ENCODE peak calls at places on chromosome 10, in seven cellular contexts. D, Z, J, R, L, I and T are unnamed samples.

GRCh38 chr10:96747734-96748550 is 27.6 kb upstream of the PIK3AP1 start:
- DNase-seq in D (no peak), Z (no peak), J (no peak), R (no peak), L (peak), I (no peak), T (peak)

GRCh38 chr10:121900443-121901174 is 27.2 kb downstream of the ATE1 start:
- DNase-seq in D (peak), Z (peak), J (peak), R (no peak), L (peak), I (no peak), T (peak)

GRCh38 chr10:132859084-132859855 is 73.3 kb upstream of the NKX6-2 start:
- DNase-seq in D (no peak), Z (no peak), J (no peak), R (peak), L (no peak), I (no peak), T (no peak)

GRCh38 chr10:67803588-67804394 is 34.2 kb downstream of the DNAJC12 start:
- DNase-seq in D (no peak), Z (no peak), J (no peak), R (no peak), L (no peak), I (no peak), T (no peak)

GRCh38 chr10:130745831-130746230 is 565.7 kb downstream of the TCERG1L start:
- DNase-seq in D (no peak), Z (no peak), J (no peak), R (no peak), L (no peak), I (no peak), T (no peak)

GRCh38 chr10:99828464-99828863 is 46.0 kb downstream of the ABCC2 start:
- DNase-seq in D (no peak), Z (no peak), J (no peak), R (no peak), L (peak), I (no peak), T (no peak)

GRCh38 chr10:17075510-17075909 is 54.1 kb downstream of the CUBN start:
- DNase-seq in D (no peak), Z (no peak), J (peak), R (no peak), L (peak), I (no peak), T (no peak)

GRCh38 chr10:128286413-128287097 is 160.3 kb upstream of the MKI67 start:
- DNase-seq in D (no peak), Z (peak), J (no peak), R (no peak), L (no peak), I (no peak), T (no peak)

GRCh38 chr10:127118024-127118423 is 78.4 kb downstream of the INSYN2A start:
- DNase-seq in D (no peak), Z (no peak), J (no peak), R (no peak), L (no peak), I (no peak), T (no peak)

GRCh38 chr10:44886966-44887365 is 24.2 kb upstream of the TMEM72 start:
- DNase-seq in D (no peak), Z (no peak), J (no peak), R (no peak), L (no peak), I (no peak), T (no peak)

GRCh38 chr10:111209666-111210065 is 132.8 kb downstream of the ADRA2A start:
- DNase-seq in D (peak), Z (no peak), J (no peak), R (no peak), L (no peak), I (no peak), T (no peak)

GRCh38 chr10:77984986-77985385 is 44.3 kb downstream of the POLR3A start:
- DNase-seq in D (no peak), Z (no peak), J (no peak), R (no peak), L (no peak), I (no peak), T (no peak)

GRCh38 chr10:102796407-102797176 is 40.6 kb downstream of the CYP17A1 start:
- DNase-seq in D (no peak), Z (no peak), J (peak), R (no peak), L (peak), I (no peak), T (peak)

GRCh38 chr10:78290131-78290750 is 256.6 kb downstream of the RPS24 start:
- DNase-seq in D (peak), Z (no peak), J (no peak), R (no peak), L (no peak), I (no peak), T (no peak)

GRCh38 chr10:3074145-3074665 is 6.9 kb downstream of the PFKP start:
- DNase-seq in D (no peak), Z (no peak), J (no peak), R (no peak), L (no peak), I (no peak), T (no peak)

GRCh38 chr10:75062191-75062849 is 49.1 kb upstream of the SAMD8 start:
- DNase-seq in D (no peak), Z (no peak), J (peak), R (no peak), L (peak), I (no peak), T (no peak)

GRCh38 chr10:71025535-71025934 is 137.2 kb upstream of the PCBD1 start:
- DNase-seq in D (no peak), Z (no peak), J (no peak), R (no peak), L (no peak), I (no peak), T (no peak)

GRCh38 chr10:119466655-119467054 is 75.9 kb downstream of the RGS10 start:
- DNase-seq in D (no peak), Z (no peak), J (no peak), R (no peak), L (no peak), I (no peak), T (no peak)

GRCh38 chr10:84293574-84294016 is 34.8 kb upstream of the CCSER2 start:
- DNase-seq in D (no peak), Z (no peak), J (no peak), R (no peak), L (peak), I (no peak), T (peak)

GRCh38 chr10:99768430-99769011 is 13.9 kb upstream of the ABCC2 start:
- DNase-seq in D (no peak), Z (no peak), J (no peak), R (no peak), L (no peak), I (no peak), T (no peak)

GRCh38 chr10:99845837-99846382 is 63.5 kb downstream of the ABCC2 start:
- DNase-seq in D (peak), Z (peak), J (peak), R (peak), L (peak), I (peak), T (peak)

GRCh38 chr10:5546891-5547683 is 22.3 kb downstream of the CALML3 start:
- DNase-seq in D (no peak), Z (no peak), J (no peak), R (no peak), L (no peak), I (no peak), T (no peak)

GRCh38 chr10:100510533-100511308 is 8.9 kb downstream of the SEC31B start:
- DNase-seq in D (no peak), Z (no peak), J (no peak), R (peak), L (peak), I (no peak), T (peak)

GRCh38 chr10:131722121-131722520 is 178.7 kb upstream of the PPP2R2D start:
- DNase-seq in D (no peak), Z (no peak), J (no peak), R (no peak), L (no peak), I (no peak), T (no peak)

GRCh38 chr10:11901454-11902431 is 78.6 kb downstream of the PROSER2 start:
- DNase-seq in D (no peak), Z (peak), J (no peak), R (no peak), L (peak), I (no peak), T (no peak)

GRCh38 chr10:123538401-123539320 is 127.5 kb upstream of the GPR26 start:
- DNase-seq in D (no peak), Z (no peak), J (no peak), R (no peak), L (peak), I (no peak), T (no peak)

GRCh38 chr10:32160866-32161265 is 104.6 kb upstream of the KIF5B start:
- DNase-seq in D (no peak), Z (no peak), J (no peak), R (no peak), L (no peak), I (no peak), T (no peak)

GRCh38 chr10:79413196-79413595 is 32.2 kb downstream of the ZCCHC24 start:
- DNase-seq in D (no peak), Z (no peak), J (no peak), R (no peak), L (peak), I (no peak), T (peak)

GRCh38 chr10:113958631-113959382 is 84.9 kb upstream of the ADRB1 start:
- DNase-seq in D (no peak), Z (no peak), J (peak), R (no peak), L (peak), I (no peak), T (no peak)

GRCh38 chr10:113099431-113100298 is 149.6 kb downstream of the TCF7L2 start:
- DNase-seq in D (no peak), Z (peak), J (peak), R (no peak), L (peak), I (peak), T (no peak)

GRCh38 chr10:30529373-30529998 is 95.5 kb downstream of the MAP3K8 start:
- DNase-seq in D (no peak), Z (no peak), J (no peak), R (peak), L (peak), I (no peak), T (peak)

GRCh38 chr10:98365698-98366530 is 49.1 kb downstream of the PYROXD2 start:
- DNase-seq in D (no peak), Z (no peak), J (no peak), R (no peak), L (no peak), I (no peak), T (no peak)